ENCODE peak calls at places on chromosome 11, in four cellular contexts. Y is endothelial cell of umbilical vein, K is Calu3, V is H54. R is an unnamed sample.

GRCh38 chr11:12918667-12919066 is 90.4 kb upstream of the RASSF10 start:
- DNase-seq in Y (no peak), K (no peak), V (no peak), R (no peak)

GRCh38 chr11:76047231-76047630 is 159.1 kb downstream of the WNT11 start:
- DNase-seq in Y (peak; percentile 33), K (no peak), V (no peak), R (no peak)

GRCh38 chr11:76206327-76207081 is at the start of gene WNT11:
- DNase-seq in Y (no peak), K (peak; percentile 57), V (no peak), R (no peak)

GRCh38 chr11:119190531-119190930 is 5.3 kb downstream of the NHERF4 start:
- DNase-seq in Y (no peak), K (no peak), V (no peak), R (no peak)

GRCh38 chr11:12845739-12846358 is 163.3 kb upstream of the RASSF10 start:
- DNase-seq in Y (peak; percentile 17), K (peak; percentile 57), V (no peak), R (no peak)

GRCh38 chr11:44604171-44604581 is 38.7 kb downstream of the CD82 start:
- DNase-seq in Y (no peak), K (no peak), V (no peak), R (no peak)

GRCh38 chr11:13114566-13115465 is 105.7 kb downstream of the RASSF10 start:
- DNase-seq in Y (no peak), K (peak; percentile 59), V (no peak), R (no peak)

GRCh38 chr11:9689721-9690120 is 25.8 kb downstream of the SWAP70 start:
- DNase-seq in Y (no peak), K (no peak), V (no peak), R (no peak)

GRCh38 chr11:67627394-67627787 is 2.3 kb downstream of the NUDT8 start:
- DNase-seq in Y (no peak), K (no peak), V (no peak), R (no peak)

GRCh38 chr11:111177037-111177988 is 68.2 kb upstream of the POU2AF2 start:
- DNase-seq in Y (no peak), K (no peak), V (no peak), R (no peak)

GRCh38 chr11:128294685-128295079 is 292.7 kb downstream of the ETS1 start:
- DNase-seq in Y (peak; percentile 37), K (no peak), V (no peak), R (no peak)

GRCh38 chr11:28566643-28567042 is 458.5 kb downstream of the METTL15 start:
- DNase-seq in Y (peak; percentile 92), K (peak; percentile 74), V (peak; percentile 7), R (peak; percentile 63)

GRCh38 chr11:60345489-60345888 is 18.4 kb downstream of the MS4A6E start:
- DNase-seq in Y (peak; percentile 54), K (peak; percentile 63), V (no peak), R (no peak)

GRCh38 chr11:9099617-9100016 is 8.2 kb upstream of the SCUBE2 start:
- DNase-seq in Y (no peak), K (no peak), V (no peak), R (no peak)

GRCh38 chr11:9461760-9462134 is 935 bp downstream of the ZNF143 start:
- DNase-seq in Y (peak; percentile 49), K (no peak), V (no peak), R (no peak)

GRCh38 chr11:64267207-64267945 is 16.0 kb downstream of the PLCB3 start:
- DNase-seq in Y (no peak), K (no peak), V (no peak), R (no peak)

GRCh38 chr11:8740156-8740555 is 57.6 kb downstream of the RPL27A start:
- DNase-seq in Y (no peak), K (no peak), V (no peak), R (no peak)

GRCh38 chr11:128714881-128715280 is 21.0 kb downstream of the FLI1 start:
- DNase-seq in Y (peak; percentile 70), K (no peak), V (no peak), R (no peak)

GRCh38 chr11:121418625-121419114 is 33.4 kb upstream of the SORL1 start:
- DNase-seq in Y (no peak), K (no peak), V (no peak), R (no peak)

GRCh38 chr11:61910473-61911123 is 6.8 kb downstream of the RAB3IL1 start:
- DNase-seq in Y (no peak), K (no peak), V (no peak), R (no peak)

GRCh38 chr11:33980896-33981295 is 70.6 kb upstream of the CAPRIN1 start:
- DNase-seq in Y (peak; percentile 46), K (no peak), V (no peak), R (peak; percentile 24)

GRCh38 chr11:110991621-110992355 is 253.7 kb upstream of the POU2AF2 start:
- DNase-seq in Y (no peak), K (no peak), V (no peak), R (no peak)

GRCh38 chr11:61797263-61797944 is 4.7 kb downstream of the FEN1 start:
- DNase-seq in Y (peak; percentile 91), K (peak; percentile 73), V (no peak), R (peak; percentile 67)

GRCh38 chr11:68436985-68437926 is 23.3 kb upstream of the PPP6R3 start:
- DNase-seq in Y (peak; percentile 87), K (peak; percentile 17), V (peak; percentile 97), R (peak; percentile 77)

GRCh38 chr11:122235615-122236014 is 119.6 kb upstream of the BLID start:
- DNase-seq in Y (no peak), K (no peak), V (peak; percentile 3), R (no peak)

GRCh38 chr11:10693509-10694071 is at the start of gene IRAG1:
- DNase-seq in Y (no peak), K (no peak), V (no peak), R (no peak)

GRCh38 chr11:127643659-127644058 is 643.1 kb upstream of the KIRREL3 start:
- DNase-seq in Y (no peak), K (no peak), V (no peak), R (no peak)

GRCh38 chr11:105861225-105861624 is 160.8 kb downstream of the MSANTD4 start:
- DNase-seq in Y (peak; percentile 24), K (no peak), V (no peak), R (no peak)

GRCh38 chr11:41522391-41522790 is 62.9 kb upstream of the LRRC4C start:
- DNase-seq in Y (no peak), K (no peak), V (no peak), R (no peak)

GRCh38 chr11:78547931-78548705 is 26.5 kb downstream of the NARS2 start:
- DNase-seq in Y (no peak), K (no peak), V (no peak), R (no peak)

GRCh38 chr11:114237321-114238280 is 58.6 kb upstream of the NNMT start:
- DNase-seq in Y (no peak), K (no peak), V (no peak), R (no peak)

GRCh38 chr11:23278121-23278520 is 417.8 kb upstream of the CCDC179 start:
- DNase-seq in Y (peak; percentile 33), K (no peak), V (peak; percentile 2), R (no peak)

GRCh38 chr11:134958336-134958640 is 546.2 kb upstream of the B3GAT1 start:
- DNase-seq in Y (no peak), K (no peak), V (no peak), R (no peak)

GRCh38 chr11:63985812-63986155 is 454 bp upstream of the OTUB1 start:
- DNase-seq in Y (no peak), K (peak; percentile 37), V (no peak), R (no peak)

GRCh38 chr11:70139785-70140410 is 61.8 kb downstream of the ANO1 start:
- DNase-seq in Y (no peak), K (peak; percentile 22), V (no peak), R (no peak)

GRCh38 chr11:115990004-115990447 is 485.8 kb upstream of the CADM1 start:
- DNase-seq in Y (no peak), K (no peak), V (peak; percentile 21), R (no peak)

GRCh38 chr11:56521955-56522354 is 21.1 kb downstream of the OR5M11 start:
- DNase-seq in Y (no peak), K (peak; percentile 10), V (no peak), R (no peak)

GRCh38 chr11:46431211-46431610 is 39.6 kb upstream of the CHRM4 start:
- DNase-seq in Y (no peak), K (no peak), V (no peak), R (no peak)

GRCh38 chr11:14643697-14644395 is at the start of gene PDE3B:
- DNase-seq in Y (peak; percentile 35), K (peak; percentile 85), V (no peak), R (no peak)

GRCh38 chr11:9219115-9219514 is 46.0 kb downstream of the DENND5A start:
- DNase-seq in Y (peak; percentile 36), K (no peak), V (no peak), R (peak; percentile 8)